ENCODE peak calls at places on chromosomes 3 and 15, in eight cellular contexts. One of them, this sample, is unnamed.

GRCh38 chr3:111621535-111621934 is 26.4 kb upstream of the ZBED2 start:
- DNase-seq in body of pancreas: no peak
- DNase-seq in GM23338: peak
- DNase-seq in astrocyte: no peak
- DNase-seq in H9: peak
- DNase-seq in spleen: no peak
- DNase-seq in RWPE1: no peak
- DNase-seq in fibroblast of lung: no peak
- DNase-seq in this sample: no peak

GRCh38 chr3:117408811-117409210 is 699.2 kb downstream of the TUSC7 start:
- DNase-seq in spleen: no peak
- DNase-seq in body of pancreas: no peak
- DNase-seq in GM23338: no peak
- DNase-seq in fibroblast of lung: peak
- DNase-seq in RWPE1: no peak
- DNase-seq in astrocyte: peak
- DNase-seq in H9: no peak
- DNase-seq in this sample: no peak

GRCh38 chr15:71775857-71776256 is 34.5 kb upstream of the NR2E3 start:
- DNase-seq in GM23338: no peak
- DNase-seq in fibroblast of lung: no peak
- DNase-seq in RWPE1: no peak
- DNase-seq in astrocyte: no peak
- DNase-seq in H9: no peak
- DNase-seq in body of pancreas: no peak
- DNase-seq in spleen: no peak
- DNase-seq in this sample: no peak

GRCh38 chr3:40237892-40238571 is 71.5 kb upstream of the EIF1B start:
- DNase-seq in astrocyte: no peak
- DNase-seq in GM23338: peak
- DNase-seq in body of pancreas: no peak
- DNase-seq in H9: peak
- DNase-seq in RWPE1: no peak
- DNase-seq in spleen: no peak
- DNase-seq in fibroblast of lung: peak
- DNase-seq in this sample: peak

GRCh38 chr15:95953032-95953431 is 377.5 kb upstream of the NR2F2 start:
- DNase-seq in H9: no peak
- DNase-seq in body of pancreas: no peak
- DNase-seq in spleen: no peak
- DNase-seq in astrocyte: no peak
- DNase-seq in GM23338: no peak
- DNase-seq in RWPE1: no peak
- DNase-seq in fibroblast of lung: peak
- DNase-seq in this sample: no peak

GRCh38 chr3:188166471-188166870 is 12.5 kb downstream of the LPP start:
- DNase-seq in spleen: no peak
- DNase-seq in body of pancreas: no peak
- DNase-seq in astrocyte: no peak
- DNase-seq in H9: no peak
- DNase-seq in GM23338: no peak
- DNase-seq in fibroblast of lung: no peak
- DNase-seq in RWPE1: no peak
- DNase-seq in this sample: no peak

GRCh38 chr15:63260786-63261185 is 16.6 kb upstream of the APH1B start:
- DNase-seq in astrocyte: no peak
- DNase-seq in H9: no peak
- DNase-seq in GM23338: no peak
- DNase-seq in spleen: no peak
- DNase-seq in RWPE1: no peak
- DNase-seq in body of pancreas: no peak
- DNase-seq in fibroblast of lung: no peak
- DNase-seq in this sample: no peak

GRCh38 chr3:152620395-152620794 is 214.5 kb upstream of the P2RY1 start:
- DNase-seq in GM23338: no peak
- DNase-seq in spleen: no peak
- DNase-seq in fibroblast of lung: no peak
- DNase-seq in RWPE1: no peak
- DNase-seq in body of pancreas: peak
- DNase-seq in astrocyte: no peak
- DNase-seq in H9: no peak
- DNase-seq in this sample: no peak

GRCh38 chr15:101657171-101657570 is 5.0 kb upstream of the TM2D3 start:
- DNase-seq in spleen: no peak
- DNase-seq in GM23338: no peak
- DNase-seq in RWPE1: no peak
- DNase-seq in astrocyte: no peak
- DNase-seq in fibroblast of lung: no peak
- DNase-seq in body of pancreas: no peak
- DNase-seq in H9: no peak
- DNase-seq in this sample: no peak

GRCh38 chr3:128787256-128788253 is 61.6 kb downstream of the RAB7A start:
- DNase-seq in RWPE1: peak
- DNase-seq in fibroblast of lung: peak
- DNase-seq in astrocyte: peak
- DNase-seq in spleen: no peak
- DNase-seq in body of pancreas: no peak
- DNase-seq in H9: peak
- DNase-seq in GM23338: peak
- DNase-seq in this sample: peak

GRCh38 chr15:63264685-63265302 is 12.6 kb upstream of the APH1B start:
- DNase-seq in spleen: no peak
- DNase-seq in astrocyte: no peak
- DNase-seq in GM23338: no peak
- DNase-seq in RWPE1: no peak
- DNase-seq in fibroblast of lung: peak
- DNase-seq in body of pancreas: no peak
- DNase-seq in H9: no peak
- DNase-seq in this sample: no peak

GRCh38 chr3:192482809-192483208 is 244.5 kb downstream of the FGF12 start:
- DNase-seq in GM23338: no peak
- DNase-seq in RWPE1: no peak
- DNase-seq in spleen: no peak
- DNase-seq in body of pancreas: no peak
- DNase-seq in H9: no peak
- DNase-seq in fibroblast of lung: peak
- DNase-seq in astrocyte: peak
- DNase-seq in this sample: no peak

GRCh38 chr3:14876942-14877341 is 58.2 kb downstream of the FGD5 start:
- DNase-seq in RWPE1: peak
- DNase-seq in spleen: peak
- DNase-seq in H9: no peak
- DNase-seq in fibroblast of lung: peak
- DNase-seq in body of pancreas: peak
- DNase-seq in GM23338: no peak
- DNase-seq in astrocyte: peak
- DNase-seq in this sample: peak

GRCh38 chr3:61073532-61073931 is 177.7 kb downstream of the FHIT start:
- DNase-seq in spleen: no peak
- DNase-seq in RWPE1: no peak
- DNase-seq in astrocyte: no peak
- DNase-seq in H9: no peak
- DNase-seq in GM23338: no peak
- DNase-seq in fibroblast of lung: no peak
- DNase-seq in body of pancreas: no peak
- DNase-seq in this sample: no peak

GRCh38 chr3:41863024-41863423 is 98.9 kb downstream of the ULK4 start:
- DNase-seq in GM23338: peak
- DNase-seq in RWPE1: no peak
- DNase-seq in body of pancreas: no peak
- DNase-seq in H9: peak
- DNase-seq in spleen: no peak
- DNase-seq in fibroblast of lung: no peak
- DNase-seq in astrocyte: no peak
- DNase-seq in this sample: no peak
- TF ChIP-seq CTCF in GM23338: peak
- TF ChIP-seq CTCF in RWPE1: no peak
- TF ChIP-seq CTCF in body of pancreas: no peak
- TF ChIP-seq CTCF in H9: peak
- TF ChIP-seq CTCF in spleen: no peak
- TF ChIP-seq CTCF in fibroblast of lung: no peak
- TF ChIP-seq CTCF in astrocyte: no peak
- TF ChIP-seq CTCF in this sample: peak

GRCh38 chr15:34436126-34436955 is 1.3 kb downstream of the GOLGA8A start:
- DNase-seq in H9: peak
- DNase-seq in body of pancreas: no peak
- DNase-seq in spleen: peak
- DNase-seq in RWPE1: no peak
- DNase-seq in GM23338: peak
- DNase-seq in astrocyte: peak
- DNase-seq in fibroblast of lung: peak
- DNase-seq in this sample: peak
- H3K27ac ChIP-seq in H9: no peak
- H3K27ac ChIP-seq in body of pancreas: no peak
- H3K27ac ChIP-seq in spleen: no peak
- H3K27ac ChIP-seq in RWPE1: peak
- H3K27ac ChIP-seq in GM23338: no peak
- H3K27ac ChIP-seq in astrocyte: no peak
- H3K27ac ChIP-seq in fibroblast of lung: no peak
- H3K27ac ChIP-seq in this sample: no peak

DNA sequence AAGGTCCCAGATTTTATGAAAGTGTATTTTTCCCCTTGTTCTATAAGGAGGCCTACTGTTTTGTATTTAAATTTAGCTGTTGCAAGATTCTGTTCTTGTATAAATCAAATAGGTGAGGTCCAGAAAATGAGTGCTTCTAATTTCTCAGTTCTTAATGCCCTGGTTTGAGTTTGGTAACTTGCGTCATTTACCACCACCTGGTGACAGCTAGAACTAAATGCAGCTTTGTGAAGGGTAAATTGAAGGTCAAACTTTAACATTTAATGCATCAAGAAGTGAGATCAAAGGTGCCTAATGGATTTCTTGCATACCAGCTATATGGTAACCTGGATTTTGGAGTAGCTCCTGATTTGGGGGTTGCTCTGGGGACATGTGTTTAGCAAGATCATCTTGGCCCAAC is 50.7 kb upstream of the POLR2M start:
- DNase-seq in H9: no peak
- DNase-seq in spleen: no peak
- DNase-seq in astrocyte: no peak
- DNase-seq in fibroblast of lung: no peak
- DNase-seq in body of pancreas: no peak
- DNase-seq in GM23338: peak
- DNase-seq in RWPE1: no peak
- DNase-seq in this sample: no peak
- TF ChIP-seq CTCF in H9: peak
- TF ChIP-seq CTCF in spleen: no peak
- TF ChIP-seq CTCF in astrocyte: no peak
- TF ChIP-seq CTCF in fibroblast of lung: no peak
- TF ChIP-seq CTCF in body of pancreas: no peak
- TF ChIP-seq CTCF in GM23338: peak
- TF ChIP-seq CTCF in RWPE1: no peak
- TF ChIP-seq CTCF in this sample: peak

GRCh38 chr3:52208556-52208955 is 10.6 kb downstream of the ALAS1 start:
- DNase-seq in spleen: no peak
- DNase-seq in astrocyte: no peak
- DNase-seq in RWPE1: no peak
- DNase-seq in H9: no peak
- DNase-seq in body of pancreas: no peak
- DNase-seq in GM23338: no peak
- DNase-seq in fibroblast of lung: no peak
- DNase-seq in this sample: no peak
- H3K27ac ChIP-seq in spleen: no peak
- H3K27ac ChIP-seq in astrocyte: no peak
- H3K27ac ChIP-seq in RWPE1: no peak
- H3K27ac ChIP-seq in H9: no peak
- H3K27ac ChIP-seq in body of pancreas: no peak
- H3K27ac ChIP-seq in GM23338: no peak
- H3K27ac ChIP-seq in fibroblast of lung: no peak
- H3K27ac ChIP-seq in this sample: no peak

This sample was measured in brain microvascular endothelial cell.